ENCODE peak calls at places on chromosomes 11 and 22, in seven cellular contexts. U, Q, Z, O, H, A and V are unnamed samples.

GRCh38 chr22:46907578-46908215 is 145.2 kb downstream of the TBC1D22A start:
- DNase-seq in H (no peak), Z (no peak), Q (no peak), U (no peak), O (no peak), A (no peak), V (no peak)

GRCh38 chr11:96154802-96155520 is 188.0 kb downstream of the MAML2 start:
- DNase-seq in Z (no peak), H (no peak), O (no peak), U (no peak), Q (no peak), A (no peak), V (no peak)

GRCh38 chr11:71505001-71505400 is 22.1 kb upstream of the KRTAP5-7 start:
- DNase-seq in Z (no peak), A (no peak), U (peak), Q (no peak), H (no peak), O (no peak), V (no peak)

GRCh38 chr11:12777208-12777874 is 103.1 kb downstream of the TEAD1 start:
- DNase-seq in A (no peak), H (no peak), Z (no peak), Q (no peak), O (peak), U (peak), V (no peak)

GRCh38 chr22:47392054-47392347 is 629.6 kb downstream of the TBC1D22A start:
- DNase-seq in O (no peak), A (no peak), U (no peak), Z (no peak), Q (no peak), H (no peak), V (no peak)

GRCh38 chr11:71453021-71453910 is at the start of gene NADSYN1:
- DNase-seq in O (peak), A (peak), H (peak), U (peak), Z (peak), Q (peak), V (peak)

GRCh38 chr11:73416711-73417265 is 40.6 kb downstream of the RELT start:
- DNase-seq in Q (no peak), U (no peak), O (no peak), Z (no peak), H (no peak), A (no peak), V (no peak)

GRCh38 chr22:40637181-40638150 is 947 bp upstream of the MRTFA start:
- DNase-seq in U (no peak), Z (no peak), H (no peak), Q (no peak), A (no peak), O (no peak), V (no peak)

GRCh38 chr22:47379037-47379436 is 616.6 kb downstream of the TBC1D22A start:
- DNase-seq in U (no peak), Z (no peak), A (no peak), O (no peak), Q (no peak), H (no peak), V (no peak)

GRCh38 chr11:89381094-89381493 is 110.1 kb downstream of the NOX4 start:
- DNase-seq in Q (no peak), Z (no peak), U (no peak), O (no peak), A (no peak), H (no peak), V (no peak)

GRCh38 chr11:129281471-129282268 is 89.5 kb upstream of the ARHGAP32 start:
- DNase-seq in O (no peak), U (no peak), Q (no peak), A (no peak), H (no peak), Z (no peak), V (no peak)

GRCh38 chr11:114610984-114611944 is 15.7 kb upstream of the NXPE4 start:
- DNase-seq in Q (no peak), U (no peak), H (no peak), A (no peak), O (no peak), Z (no peak), V (no peak)

GRCh38 chr11:58127350-58127749 is 2.0 kb upstream of the OR9I1 start:
- DNase-seq in U (no peak), Z (no peak), O (no peak), H (no peak), Q (no peak), A (no peak), V (no peak)

GRCh38 chr11:62124186-62125113 is 639 bp downstream of the INCENP start:
- DNase-seq in A (peak), H (no peak), Z (no peak), U (peak), Q (no peak), O (peak), V (peak)

GRCh38 chr22:20721409-20722218 is 52.3 kb upstream of the SERPIND1 start:
- DNase-seq in O (no peak), Q (no peak), U (no peak), Z (no peak), A (no peak), H (no peak), V (no peak)

GRCh38 chr11:64036081-64037026 is 623 bp downstream of the FLRT1 start:
- DNase-seq in O (no peak), U (peak), A (no peak), Q (no peak), H (no peak), Z (no peak), V (no peak)

GRCh38 chr11:47966621-47967020 is 13.7 kb upstream of the PTPRJ start:
- DNase-seq in U (no peak), O (no peak), A (no peak), Q (no peak), Z (no peak), H (no peak), V (no peak)

GRCh38 chr11:22337571-22338464 is at the start of gene SLC17A6:
- DNase-seq in H (no peak), O (peak), Z (no peak), A (peak), U (no peak), Q (no peak), V (peak)

GRCh38 chr11:63212742-63213141 is 30.7 kb downstream of the SLC22A25 start:
- DNase-seq in Q (no peak), O (peak), H (no peak), U (peak), A (peak), Z (peak), V (peak)

GRCh38 chr11:4063348-4063747 is 31.3 kb upstream of the RRM1 start:
- DNase-seq in O (no peak), Z (no peak), H (no peak), A (no peak), Q (no peak), U (no peak), V (no peak)

GRCh38 chr11:9758676-9759518 is 95.0 kb downstream of the SWAP70 start:
- DNase-seq in U (peak), O (peak), A (peak), Z (peak), Q (no peak), H (no peak), V (peak)

DNA sequence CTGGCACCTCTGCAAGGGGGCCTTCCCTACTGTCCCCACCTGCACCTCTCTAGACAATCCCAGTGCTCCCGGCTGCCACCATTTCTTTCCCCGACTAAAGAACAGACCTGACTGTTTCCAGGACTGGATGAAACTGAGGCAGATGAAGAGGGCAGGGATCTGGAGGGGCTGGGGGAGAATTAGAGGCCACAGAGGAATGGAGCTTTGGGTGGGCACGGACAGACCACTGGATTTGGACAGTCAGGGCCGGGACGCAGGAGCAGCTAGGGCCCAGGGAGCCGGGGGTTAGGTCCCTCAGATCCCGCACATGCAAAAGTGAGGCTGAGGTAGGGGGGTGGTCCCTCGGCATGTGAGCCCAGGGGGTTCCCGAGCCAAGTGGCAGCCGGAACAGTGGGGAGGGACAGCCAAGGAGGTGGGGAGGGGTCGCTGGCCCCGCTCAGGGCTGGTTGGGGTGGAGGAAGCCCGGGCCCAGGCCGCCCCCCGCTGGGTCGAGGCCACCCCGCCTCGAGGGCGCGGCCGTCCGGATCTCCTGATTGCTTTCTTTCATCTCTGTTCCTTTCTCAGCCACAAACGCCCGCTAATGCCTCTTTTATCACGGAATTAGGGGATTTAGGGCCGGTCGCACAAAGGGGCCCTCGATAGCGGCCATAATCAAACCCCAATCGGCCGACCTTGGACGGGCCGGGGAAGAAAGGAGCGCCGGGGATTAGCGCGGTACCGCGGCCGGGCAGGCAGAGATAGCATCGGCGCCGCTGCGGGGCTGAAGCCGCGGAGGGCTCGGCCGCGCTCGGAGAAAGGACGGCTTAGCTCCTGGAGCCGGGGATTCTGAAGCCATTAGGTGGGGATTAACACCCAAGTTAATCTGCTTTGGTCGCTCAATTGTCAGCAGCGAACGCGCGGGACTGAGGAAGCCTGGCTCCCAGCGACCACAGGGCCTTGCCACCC is 9.3 kb downstream of the SLC25A1 start:
- DNase-seq in H (no peak), Z (no peak), Q (no peak), O (no peak), A (peak), U (peak), V (no peak)
- TF ChIP-seq JUND in H (no peak), Z (no peak), Q (no peak), O (no peak), A (no peak), U (no peak), V (no peak)

DNA sequence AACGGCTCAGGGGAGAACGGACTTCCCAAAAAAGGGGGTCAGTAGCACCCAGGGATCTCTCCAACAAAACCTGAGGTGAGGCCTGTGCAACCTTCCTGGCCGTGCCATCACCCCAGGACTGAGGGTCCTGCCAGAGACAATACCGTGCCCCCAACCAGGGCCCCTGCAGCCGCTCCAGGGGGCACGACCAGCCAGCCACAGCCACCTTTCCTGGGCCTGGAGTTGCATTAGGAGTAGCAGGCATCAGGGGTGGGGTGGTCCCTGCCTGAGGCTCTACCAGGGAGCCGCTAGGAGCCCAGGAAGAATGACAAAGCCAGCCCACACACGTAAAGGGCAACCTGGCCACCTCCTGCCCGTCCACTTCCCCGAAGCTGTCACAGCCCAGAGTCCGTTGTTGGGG is 137.8 kb downstream of the BRD1 start:
- DNase-seq in A (no peak), O (no peak), Q (no peak), Z (no peak), H (no peak), U (no peak), V (no peak)
- TF ChIP-seq JUND in A (no peak), O (no peak), Q (no peak), Z (no peak), H (no peak), U (no peak), V (no peak)

GRCh38 chr11:117911694-117912093 is 17.5 kb downstream of the TMPRSS13 start:
- DNase-seq in U (no peak), A (no peak), O (no peak), Z (no peak), H (no peak), Q (no peak), V (no peak)
- TF ChIP-seq JUND in U (no peak), A (no peak), O (no peak), Z (no peak), H (no peak), Q (no peak), V (no peak)

DNA sequence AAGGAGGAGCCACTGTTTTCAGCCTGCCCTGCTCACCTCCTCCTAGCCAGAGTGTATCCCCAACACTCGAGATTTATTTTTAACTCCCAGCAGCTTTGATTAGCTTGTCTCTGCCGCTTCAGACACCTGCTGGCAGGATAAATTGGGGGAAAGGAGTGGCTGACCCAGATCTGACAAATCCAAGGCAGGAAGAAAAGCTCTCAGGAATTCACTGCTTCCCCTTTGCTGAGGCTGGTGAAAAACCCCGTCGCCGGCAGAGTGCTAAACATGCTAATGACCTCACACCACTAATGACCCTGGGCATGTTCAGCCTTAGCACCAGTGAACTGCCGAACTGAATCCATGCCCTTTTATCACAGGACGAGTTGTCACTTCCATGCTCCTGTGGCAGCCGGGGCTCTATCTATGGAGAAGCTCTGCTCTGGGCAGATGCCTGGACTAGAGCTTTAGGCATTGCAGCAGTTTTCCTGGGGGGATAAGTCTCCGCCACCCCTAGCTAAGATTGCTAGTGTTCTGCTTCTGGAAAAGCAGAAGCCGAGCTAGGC is 52.2 kb downstream of the FEZ1 start:
- DNase-seq in U (no peak), Z (no peak), Q (no peak), A (no peak), H (no peak), O (no peak), V (no peak)
- TF ChIP-seq JUND in U (no peak), Z (no peak), Q (no peak), A (no peak), H (no peak), O (no peak), V (no peak)